ENCODE peak calls at places on chromosomes 12 and 14, in seven cellular contexts. H is skeletal muscle cell; F is tibial nerve; L is CD8-positive, alpha-beta memory T cell; E is IMR-90; G is neuronal stem cell; J is kidney epithelial cell. M is an unnamed sample.

GRCh38 chr12:76777765-76778216 is 13.9 kb downstream of the ZDHHC17 start:
- DNase-seq in J (no peak), E (no peak), H (no peak), F (no peak), L (no peak), G (no peak), M (no peak)

GRCh38 chr12:94732367-94732990 is 82.1 kb upstream of the TMCC3 start:
- DNase-seq in E (no peak), L (no peak), H (no peak), G (no peak), F (no peak), J (no peak), M (no peak)

GRCh38 chr12:47717443-47718193 is 7.7 kb downstream of the ENDOU start:
- DNase-seq in F (peak), L (peak), G (peak), J (no peak), H (no peak), E (peak), M (peak)

GRCh38 chr12:56645201-56645716 is 525 bp downstream of the ATP5F1B start:
- DNase-seq in L (no peak), G (no peak), F (no peak), H (no peak), J (no peak), E (no peak), M (no peak)

GRCh38 chr12:47190271-47190750 is 110.6 kb upstream of the AMIGO2 start:
- DNase-seq in J (peak), E (peak), G (no peak), L (no peak), H (no peak), F (no peak), M (no peak)

GRCh38 chr14:34650786-34651584 is 21.0 kb upstream of the SNX6 start:
- DNase-seq in J (peak), L (no peak), E (peak), H (peak), G (no peak), F (no peak), M (no peak)

GRCh38 chr14:58665773-58666500 is 28.2 kb downstream of the DACT1 start:
- DNase-seq in G (no peak), E (no peak), L (no peak), J (no peak), F (no peak), H (no peak), M (no peak)

GRCh38 chr14:101123639-101124525 is 220.4 kb upstream of the RTL1 start:
- DNase-seq in E (no peak), G (no peak), L (no peak), J (no peak), F (peak), H (no peak), M (no peak)

GRCh38 chr12:56007892-56008471 is 10.9 kb downstream of the SUOX start:
- DNase-seq in H (no peak), J (no peak), E (no peak), L (no peak), G (no peak), F (no peak), M (no peak)

GRCh38 chr14:59919582-59920377 is at the start of gene LRRC9:
- DNase-seq in G (peak), H (no peak), F (no peak), L (peak), E (no peak), J (no peak), M (no peak)

GRCh38 chr12:47820631-47821345 is 1.1 kb upstream of the HDAC7 start:
- DNase-seq in H (peak), L (no peak), F (peak), J (peak), G (peak), E (peak), M (peak)

GRCh38 chr12:64665506-64665905 is 55.2 kb downstream of the RASSF3 start:
- DNase-seq in L (peak), J (no peak), F (no peak), G (no peak), E (no peak), H (no peak), M (no peak)

GRCh38 chr12:19093218-19093617 is 36.3 kb upstream of the PLEKHA5 start:
- DNase-seq in J (no peak), L (no peak), H (no peak), E (peak), G (no peak), F (no peak), M (no peak)

GRCh38 chr12:109943811-109944210 is 43.7 kb downstream of the TCHP start:
- DNase-seq in G (no peak), E (peak), H (no peak), L (no peak), F (no peak), J (no peak), M (no peak)

GRCh38 chr12:13864081-13864673 is 117.2 kb downstream of the GRIN2B start:
- DNase-seq in L (peak), H (peak), E (peak), J (peak), F (peak), G (peak), M (no peak)

GRCh38 chr12:131053567-131053966 is 99.9 kb downstream of the ADGRD1 start:
- DNase-seq in G (no peak), J (no peak), E (no peak), F (no peak), H (no peak), L (no peak), M (no peak)

GRCh38 chr12:120141336-120141735 is 24.8 kb upstream of the RAB35 start:
- DNase-seq in L (no peak), J (no peak), G (no peak), F (no peak), H (no peak), E (no peak), M (no peak)

GRCh38 chr14:73462815-73463214 is 4.5 kb upstream of the NUMB start:
- DNase-seq in L (no peak), E (no peak), H (no peak), G (no peak), F (no peak), J (no peak), M (no peak)

GRCh38 chr12:121957831-121958515 is 39.6 kb downstream of the CFAP251 start:
- DNase-seq in E (no peak), F (no peak), L (no peak), H (no peak), J (no peak), G (no peak), M (no peak)

GRCh38 chr12:121963341-121964018 is 45.1 kb downstream of the CFAP251 start:
- DNase-seq in J (no peak), L (no peak), F (no peak), H (no peak), G (no peak), E (no peak), M (no peak)

GRCh38 chr12:121960541-121960940 is 42.1 kb downstream of the CFAP251 start:
- DNase-seq in F (no peak), J (no peak), H (no peak), L (no peak), G (no peak), E (no peak), M (no peak)

GRCh38 chr12:121958521-121959240 is 40.3 kb downstream of the CFAP251 start:
- DNase-seq in F (no peak), E (peak), J (no peak), G (no peak), L (no peak), H (no peak), M (no peak)

GRCh38 chr12:121961195-121961879 is 42.9 kb downstream of the CFAP251 start:
- DNase-seq in E (no peak), L (no peak), F (no peak), G (no peak), H (no peak), J (no peak), M (no peak)
- H3K4me3 ChIP-seq in E (no peak), L (no peak), F (no peak), G (no peak), H (no peak), J (no peak), M (no peak)

GRCh38 chr12:38102197-38102596 is 214.4 kb upstream of the ALG10B start:
- DNase-seq in G (no peak), E (no peak), F (no peak), J (no peak), H (no peak), L (no peak), M (no peak)
- H3K4me3 ChIP-seq in G (no peak), E (no peak), F (no peak), J (no peak), H (no peak), L (no peak), M (no peak)

DNA sequence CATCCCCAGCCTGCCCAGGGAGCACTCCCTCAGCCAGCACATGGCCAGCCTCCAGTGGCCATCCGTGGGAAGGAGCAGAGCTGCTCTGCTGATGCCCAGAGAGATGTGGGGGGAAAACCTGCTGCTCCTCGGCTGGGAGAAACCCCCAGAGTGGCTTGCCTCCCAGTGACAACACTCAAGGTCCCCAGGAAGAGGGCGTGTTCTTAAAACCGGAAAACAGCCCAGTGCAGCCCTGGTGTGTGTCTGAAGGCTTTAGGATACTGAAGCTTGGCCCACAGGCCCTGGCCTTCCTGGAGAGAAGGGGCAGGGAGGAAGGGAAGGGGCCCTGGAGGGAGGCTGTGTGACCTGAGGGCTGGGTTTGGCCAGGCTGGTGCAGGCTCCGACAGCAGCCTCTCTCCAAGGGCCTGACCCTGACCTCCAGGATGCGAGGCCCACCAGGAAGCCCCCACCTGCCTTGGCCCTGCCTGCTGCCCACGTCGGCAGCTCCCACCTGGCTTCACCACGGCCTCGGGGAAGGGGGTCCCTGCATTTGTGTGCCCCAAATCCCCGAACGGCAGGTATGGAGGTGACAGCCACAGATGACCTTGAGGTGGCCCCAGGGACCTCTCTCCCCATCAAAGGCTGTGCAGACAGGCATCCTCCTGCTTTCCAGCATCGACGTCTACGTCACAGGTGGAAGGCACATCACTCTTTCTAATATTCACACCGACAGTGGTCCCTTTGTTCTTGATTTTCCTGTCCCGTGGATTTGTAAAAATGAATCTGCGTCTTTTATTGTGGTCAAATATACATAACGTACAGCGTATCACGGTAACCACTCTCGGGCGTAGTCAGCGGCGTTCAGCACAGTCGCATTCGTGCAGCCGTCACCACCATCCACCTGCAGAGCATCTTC is 190.0 kb upstream of the C14orf180 start:
- DNase-seq in G (no peak), H (no peak), F (no peak), L (peak), E (no peak), J (no peak), M (no peak)
- H3K4me3 ChIP-seq in G (no peak), H (no peak), F (no peak), L (peak), E (no peak), J (no peak), M (no peak)

GRCh38 chr12:9870311-9870866 is 1.2 kb upstream of the CLEC2B start:
- DNase-seq in F (no peak), L (peak), G (no peak), H (no peak), E (no peak), J (no peak), M (no peak)
- H3K4me3 ChIP-seq in F (peak), L (peak), G (no peak), H (no peak), E (no peak), J (no peak), M (peak)

GRCh38 chr12:39064712-39065111 is 159.3 kb upstream of the CPNE8 start:
- DNase-seq in J (no peak), G (no peak), H (no peak), L (no peak), F (no peak), E (no peak), M (no peak)
- H3K4me3 ChIP-seq in J (no peak), G (no peak), H (no peak), L (no peak), F (no peak), E (no peak), M (no peak)

GRCh38 chr12:116454950-116455447 is 104.2 kb upstream of the MAP1LC3B2 start:
- DNase-seq in H (peak), E (peak), J (peak), L (no peak), G (no peak), F (no peak), M (no peak)
- H3K4me3 ChIP-seq in H (peak), E (no peak), J (no peak), L (no peak), G (no peak), F (no peak), M (peak)

GRCh38 chr12:104676636-104677035 is 219.9 kb downstream of the CHST11 start:
- DNase-seq in J (no peak), L (no peak), F (no peak), E (no peak), G (no peak), H (no peak), M (no peak)
- H3K4me3 ChIP-seq in J (no peak), L (no peak), F (no peak), E (no peak), G (no peak), H (no peak), M (no peak)

M was measured in thoracic aorta.